ENCODE peak calls at places on chromosome 3, in five cellular contexts. S is H1, C is HepG2, G is K562, T is GM12878. R is an unnamed sample.

GRCh38 chr3:195766671-195767070 is 45.1 kb downstream of the MUC4 start:
- DNase-seq in S (no peak), C (no peak), G (no peak), T (no peak), R (no peak)

GRCh38 chr3:151879684-151880282 is 6.3 kb downstream of the SUCNR1 start:
- DNase-seq in S (no peak), C (no peak), G (no peak), T (no peak), R (no peak)

GRCh38 chr3:125585595-125586223 is 9.6 kb downstream of the OSBPL11 start:
- DNase-seq in S (peak), C (peak), G (peak), T (no peak), R (peak)

GRCh38 chr3:193176690-193177089 is 64.3 kb upstream of the PLAAT1 start:
- DNase-seq in S (no peak), C (no peak), G (no peak), T (no peak), R (no peak)

GRCh38 chr3:48709051-48709461 is 8.0 kb downstream of the IP6K2 start:
- DNase-seq in S (no peak), C (no peak), G (no peak), T (no peak), R (no peak)

GRCh38 chr3:45972534-45973402 is 22.9 kb downstream of the FYCO1 start:
- DNase-seq in S (no peak), C (no peak), G (no peak), T (no peak), R (peak)

GRCh38 chr3:18681946-18682345 is 256.8 kb upstream of the SATB1 start:
- DNase-seq in S (no peak), C (no peak), G (no peak), T (no peak), R (no peak)

GRCh38 chr3:66822059-66823009 is 175.8 kb upstream of the KBTBD8 start:
- DNase-seq in S (peak), C (peak), G (peak), T (peak), R (peak)

GRCh38 chr3:159821148-159821547 is 167.5 kb upstream of the IL12A start:
- DNase-seq in S (no peak), C (no peak), G (no peak), T (no peak), R (no peak)

GRCh38 chr3:147411235-147411607 is 2.1 kb downstream of the ZIC1 start:
- DNase-seq in S (no peak), C (no peak), G (no peak), T (no peak), R (no peak)

GRCh38 chr3:79414821-79415220 is 353.0 kb downstream of the ROBO1 start:
- DNase-seq in S (no peak), C (no peak), G (no peak), T (no peak), R (no peak)

GRCh38 chr3:129180461-129180860 is 3.2 kb downstream of the CNBP start:
- DNase-seq in S (no peak), C (no peak), G (no peak), T (no peak), R (no peak)

GRCh38 chr3:109432833-109433232 is 95.5 kb upstream of the DPPA4 start:
- DNase-seq in S (peak), C (no peak), G (no peak), T (no peak), R (no peak)

GRCh38 chr3:161163297-161163696 is 57.8 kb upstream of the NMD3 start:
- DNase-seq in S (no peak), C (peak), G (no peak), T (no peak), R (peak)

GRCh38 chr3:37852097-37852496 is 9.6 kb upstream of the CTDSPL start:
- DNase-seq in S (no peak), C (no peak), G (no peak), T (no peak), R (peak)

GRCh38 chr3:102235679-102236078 is 199.1 kb upstream of the ZPLD1 start:
- DNase-seq in S (no peak), C (peak), G (no peak), T (no peak), R (no peak)

GRCh38 chr3:147775411-147775810 is 366.2 kb downstream of the ZIC1 start:
- DNase-seq in S (no peak), C (no peak), G (no peak), T (no peak), R (no peak)

GRCh38 chr3:159664011-159664410 is 324.6 kb upstream of the IL12A start:
- DNase-seq in S (no peak), C (no peak), G (no peak), T (no peak), R (peak)

GRCh38 chr3:39147711-39148115 is 5.7 kb downstream of the CSRNP1 start:
- DNase-seq in S (no peak), C (no peak), G (no peak), T (no peak), R (no peak)

GRCh38 chr3:114794894-114795630 is 352.0 kb downstream of the ZBTB20 start:
- DNase-seq in S (no peak), C (no peak), G (no peak), T (no peak), R (no peak)

GRCh38 chr3:11570251-11570650 is 73.5 kb downstream of the VGLL4 start:
- DNase-seq in S (no peak), C (no peak), G (no peak), T (no peak), R (no peak)

GRCh38 chr3:54202029-54202428 is 79.7 kb downstream of the CACNA2D3 start:
- DNase-seq in S (no peak), C (no peak), G (no peak), T (no peak), R (no peak)

GRCh38 chr3:16140116-16140893 is 34.2 kb upstream of the GALNT15 start:
- DNase-seq in S (no peak), C (no peak), G (no peak), T (no peak), R (no peak)

GRCh38 chr3:48143567-48143966 is 44.6 kb downstream of the CDC25A start:
- DNase-seq in S (no peak), C (no peak), G (no peak), T (no peak), R (no peak)

GRCh38 chr3:6805236-6805635 is 55.7 kb upstream of the GRM7 start:
- DNase-seq in S (no peak), C (no peak), G (no peak), T (no peak), R (no peak)

GRCh38 chr3:12868039-12869024 is 27.0 kb upstream of the RPL32 start:
- DNase-seq in S (peak), C (peak), G (peak), T (no peak), R (peak)

GRCh38 chr3:23479026-23479425 is 275.9 kb downstream of the UBE2E2 start:
- DNase-seq in S (no peak), C (no peak), G (no peak), T (no peak), R (no peak)

GRCh38 chr3:67940200-67940952 is 286.0 kb upstream of the SUCLG2 start:
- DNase-seq in S (no peak), C (no peak), G (no peak), T (no peak), R (peak)

GRCh38 chr3:151299006-151299405 is 17.6 kb downstream of the GPR87 start:
- DNase-seq in S (no peak), C (no peak), G (no peak), T (no peak), R (no peak)

DNA sequence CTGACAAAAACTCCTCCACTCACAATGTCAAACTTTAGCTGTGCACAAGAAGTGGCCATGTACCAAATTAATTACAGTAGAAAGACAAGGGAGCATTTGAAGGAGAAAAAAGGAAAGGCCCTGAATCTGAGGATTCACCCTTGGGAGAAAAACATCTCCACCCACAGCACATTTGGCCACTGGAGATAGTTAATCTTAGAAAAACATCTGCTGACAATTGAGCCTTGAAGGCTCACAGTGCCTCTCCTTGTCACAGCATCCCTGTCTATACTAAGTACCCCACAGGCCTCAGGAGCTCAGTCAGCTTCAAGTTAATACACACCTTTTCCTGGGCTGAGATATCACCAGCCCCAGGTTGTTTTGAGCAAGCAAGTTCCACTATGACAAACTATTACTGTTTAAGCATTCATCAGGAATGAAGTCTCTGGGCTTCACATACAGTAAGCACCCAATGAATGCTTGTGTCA is 78.1 kb upstream of the SETMAR start:
- DNase-seq in S (no peak), C (no peak), G (peak), T (no peak), R (no peak)
- TF ChIP-seq HDAC2 in S (no peak), C (no peak), G (peak), T (no peak), R (no peak)

GRCh38 chr3:148865039-148865438 is at the start of gene CPA3:
- DNase-seq in S (no peak), C (no peak), G (no peak), T (no peak), R (no peak)

GRCh38 chr3:148861277-148861869 is 3.7 kb upstream of the CPA3 start:
- DNase-seq in S (no peak), C (peak), G (peak), T (no peak), R (peak)

GRCh38 chr3:148863297-148863696 is 1.8 kb upstream of the CPA3 start:
- DNase-seq in S (no peak), C (no peak), G (no peak), T (no peak), R (no peak)

GRCh38 chr3:148863814-148864213 is 1.3 kb upstream of the CPA3 start:
- DNase-seq in S (no peak), C (no peak), G (no peak), T (no peak), R (no peak)

GRCh38 chr3:148866261-148866660 is 1.2 kb downstream of the CPA3 start:
- DNase-seq in S (no peak), C (no peak), G (no peak), T (no peak), R (no peak)
- H3K27ac ChIP-seq in S (no peak), C (no peak), G (no peak), T (no peak), R (no peak)

DNA sequence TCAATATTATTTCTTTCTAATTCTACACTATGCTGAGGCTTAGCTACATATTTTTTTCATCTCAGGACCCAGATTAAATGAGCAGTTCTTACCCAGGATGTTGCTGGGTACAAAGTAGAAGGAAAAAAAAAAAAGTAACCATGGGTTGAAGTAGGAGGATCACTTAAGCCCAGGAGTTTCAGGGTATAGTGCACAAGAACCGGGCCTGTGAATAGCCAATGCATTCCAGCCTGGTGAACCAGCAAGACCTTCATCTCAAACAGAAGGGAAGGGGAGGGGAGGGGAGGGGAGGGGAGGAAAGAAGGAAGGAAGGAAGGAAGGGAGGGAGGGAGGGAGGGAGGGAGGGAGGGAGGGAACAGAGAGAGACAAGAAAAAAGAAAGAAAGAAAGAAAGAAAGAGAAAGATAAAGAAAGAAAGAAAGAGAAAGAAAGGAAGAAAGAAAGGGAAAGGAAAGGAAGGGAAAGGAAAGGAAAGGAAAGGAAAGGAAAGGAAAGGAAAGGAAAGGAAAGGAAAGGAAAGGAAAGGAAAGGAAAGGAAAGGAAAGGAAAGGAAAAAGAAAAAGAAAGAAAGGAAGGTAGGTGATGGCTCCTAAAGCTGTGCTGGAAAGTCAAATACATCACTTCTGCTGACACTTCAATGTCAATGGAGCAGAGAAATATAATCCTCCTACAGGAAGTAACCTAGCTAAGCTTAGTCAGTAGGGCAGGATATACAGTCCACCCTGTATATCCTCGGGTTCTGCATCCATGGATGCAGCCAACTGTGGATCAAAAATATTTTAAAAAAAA is 206.8 kb upstream of the TGFBR2 start:
- DNase-seq in S (no peak), C (no peak), G (no peak), T (no peak), R (no peak)
- TF ChIP-seq CEBPB in S (no peak), C (no peak), G (no peak), T (no peak), R (no peak)

GRCh38 chr3:123153821-123154323 is 47.9 kb upstream of the SEC22A start:
- DNase-seq in S (peak), C (no peak), G (no peak), T (no peak), R (no peak)
- TF ChIP-seq HDAC2 in S (no peak), C (no peak), G (no peak), T (no peak), R (no peak)